ENCODE peak calls at places on chromosomes 12 and 14, in five cellular contexts. Q is left ventricle myocardium inferior, W is tibial artery, D is uterus, A is ascending aorta. P is an unnamed sample. For H3K9me3, the result is how much of the 10 kb centered on the place peaks cover.

GRCh38 chr14:78519863-78520262 is 349.7 kb downstream of the NRXN3 start:
- DNase-seq in Q (no peak), W (no peak), D (no peak), A (no peak), P (no peak)

GRCh38 chr12:110335481-110336045 is 54.5 kb downstream of the ATP2A2 start:
- DNase-seq in Q (no peak), W (no peak), D (no peak), A (peak), P (no peak)

GRCh38 chr12:39081910-39082309 is 176.5 kb upstream of the CPNE8 start:
- DNase-seq in Q (no peak), W (no peak), D (no peak), A (no peak), P (no peak)

GRCh38 chr12:75437564-75437963 is 43.0 kb upstream of the GLIPR1 start:
- DNase-seq in Q (no peak), W (no peak), D (no peak), A (no peak), P (no peak)

GRCh38 chr12:43090981-43091380 is 461.0 kb downstream of the ADAMTS20 start:
- DNase-seq in Q (no peak), W (no peak), D (no peak), A (no peak), P (no peak)

GRCh38 chr14:69716483-69717187 is 50.3 kb upstream of the SRSF5 start:
- DNase-seq in Q (peak), W (no peak), D (no peak), A (peak), P (no peak)

GRCh38 chr12:50157259-50157658 is 9.9 kb downstream of the CERS5 start:
- DNase-seq in Q (no peak), W (no peak), D (no peak), A (no peak), P (no peak)

GRCh38 chr12:27253347-27253746 is 9.3 kb downstream of the STK38L start:
- DNase-seq in Q (no peak), W (no peak), D (no peak), A (no peak), P (no peak)

GRCh38 chr12:70722584-70723343 is 85.5 kb upstream of the PTPRB start:
- DNase-seq in Q (no peak), W (no peak), D (peak), A (no peak), P (no peak)

GRCh38 chr12:71046215-71046614 is 111.6 kb downstream of the TSPAN8 start:
- DNase-seq in Q (no peak), W (no peak), D (no peak), A (no peak), P (no peak)

GRCh38 chr14:61238611-61239010 is 42.5 kb downstream of the TMEM30B start:
- DNase-seq in Q (no peak), W (no peak), D (no peak), A (no peak), P (no peak)

GRCh38 chr14:69314327-69314726 is 54.4 kb downstream of the GALNT16 start:
- DNase-seq in Q (no peak), W (peak), D (peak), A (peak), P (no peak)

GRCh38 chr12:64679487-64679983 is 69.2 kb downstream of the RASSF3 start:
- DNase-seq in Q (peak), W (peak), D (peak), A (peak), P (peak)

GRCh38 chr14:98227000-98227726 is 1044.8 kb downstream of the BCL11B start:
- DNase-seq in Q (no peak), W (peak), D (no peak), A (no peak), P (no peak)

GRCh38 chr14:91273885-91274273 is 29.4 kb upstream of the GPR68 start:
- DNase-seq in Q (no peak), W (no peak), D (no peak), A (no peak), P (peak)

GRCh38 chr14:94011795-94012194 is 14.3 kb upstream of the OTUB2 start:
- DNase-seq in Q (no peak), W (no peak), D (no peak), A (no peak), P (no peak)

GRCh38 chr14:105299654-105300541 is 903 bp downstream of the BRF1 start:
- DNase-seq in Q (no peak), W (no peak), D (no peak), A (no peak), P (no peak)

GRCh38 chr12:89710873-89711179 is 2.2 kb upstream of the ATP2B1 start:
- DNase-seq in Q (no peak), W (no peak), D (no peak), A (no peak), P (no peak)

GRCh38 chr12:109888179-109889020 is 8.1 kb upstream of the GLTP start:
- DNase-seq in Q (no peak), W (no peak), D (no peak), A (no peak), P (no peak)

GRCh38 chr12:13343380-13343779 is 146.9 kb downstream of the EMP1 start:
- DNase-seq in Q (no peak), W (no peak), D (no peak), A (no peak), P (no peak)

GRCh38 chr14:25411933-25412757 is 362.2 kb upstream of the STXBP6 start:
- DNase-seq in Q (no peak), W (no peak), D (no peak), A (no peak), P (no peak)

GRCh38 chr14:51518681-51519080 is 133.0 kb upstream of the FRMD6 start:
- DNase-seq in Q (no peak), W (no peak), D (no peak), A (no peak), P (no peak)

GRCh38 chr12:31773223-31773750 is 44.5 kb upstream of the AMN1 start:
- DNase-seq in Q (no peak), W (no peak), D (peak), A (no peak), P (no peak)

GRCh38 chr12:87782838-87783237 is 246.4 kb downstream of the C12orf50 start:
- DNase-seq in Q (no peak), W (no peak), D (no peak), A (no peak), P (no peak)

DNA sequence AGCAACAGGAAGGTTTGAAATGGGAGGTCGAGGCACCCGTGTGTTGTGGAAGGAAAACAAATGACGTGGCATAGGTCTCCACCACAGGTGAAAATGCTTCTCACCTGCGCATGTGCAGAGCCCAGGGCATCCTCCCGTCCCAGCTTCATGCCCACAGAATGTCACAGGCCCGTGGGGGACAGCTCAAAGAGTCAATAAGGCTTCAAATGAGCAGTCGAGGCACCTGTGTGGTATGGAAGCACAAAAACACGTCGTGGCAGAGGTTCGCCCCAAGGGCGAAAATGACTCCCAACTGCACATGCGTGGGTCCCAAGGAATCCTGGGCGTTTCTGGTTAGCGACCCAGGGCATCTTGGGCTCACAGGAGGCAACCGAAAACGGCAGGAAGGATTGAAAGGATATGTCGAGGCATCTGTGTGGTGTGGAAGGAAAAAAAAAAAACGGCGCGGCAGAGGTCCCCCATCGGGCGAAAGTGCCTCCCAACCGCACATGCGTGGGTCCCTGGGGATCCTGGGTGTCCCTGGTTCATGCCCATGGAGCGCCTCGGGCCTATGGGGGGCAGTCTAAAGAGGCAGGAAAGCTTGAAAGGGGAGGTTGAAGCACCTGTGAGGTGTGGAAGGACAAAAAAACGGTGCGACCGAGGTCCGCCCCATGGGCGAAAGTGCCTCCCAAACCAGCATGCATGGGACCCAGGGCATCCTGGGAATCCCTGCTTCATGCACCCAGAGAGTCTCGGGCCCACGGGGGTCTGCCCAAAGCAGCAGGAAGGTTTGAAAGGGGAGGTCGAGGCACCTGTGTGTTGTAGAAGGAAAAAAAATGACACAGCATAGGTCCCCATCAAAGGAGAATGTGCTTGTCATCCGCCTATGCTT is 578.5 kb downstream of the ALG10 start:
- DNase-seq in Q (no peak), W (peak), D (peak), A (no peak), P (no peak)
- H3K9me3 ChIP-seq in Q (half or more), W (under half), D (under half), A (under half), P (under half)

DNA sequence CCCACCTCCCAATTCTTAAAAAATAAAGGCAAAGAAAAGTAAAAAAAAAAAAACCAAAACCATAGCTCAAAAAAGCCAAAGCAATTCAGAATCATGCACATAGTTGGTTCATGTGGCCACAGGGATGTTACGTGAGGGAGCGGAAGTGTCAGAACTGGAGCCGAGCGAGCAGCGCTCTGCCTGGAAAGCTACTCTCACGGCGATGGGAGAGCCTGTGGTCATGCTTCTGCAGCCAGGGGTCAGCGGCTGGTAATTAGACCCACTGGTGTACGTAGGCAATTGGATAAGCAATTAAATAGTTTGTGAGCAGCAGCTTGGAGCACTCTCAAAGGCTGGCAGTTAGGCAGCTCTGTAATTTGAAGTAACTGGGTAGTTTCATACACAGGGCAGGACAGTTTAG is 58.1 kb downstream of the TRHDE start:
- DNase-seq in Q (no peak), W (no peak), D (no peak), A (no peak), P (peak)
- H3K9me3 ChIP-seq in Q (under half), W (under half), D (under half), A (under half), P (under half)

DNA sequence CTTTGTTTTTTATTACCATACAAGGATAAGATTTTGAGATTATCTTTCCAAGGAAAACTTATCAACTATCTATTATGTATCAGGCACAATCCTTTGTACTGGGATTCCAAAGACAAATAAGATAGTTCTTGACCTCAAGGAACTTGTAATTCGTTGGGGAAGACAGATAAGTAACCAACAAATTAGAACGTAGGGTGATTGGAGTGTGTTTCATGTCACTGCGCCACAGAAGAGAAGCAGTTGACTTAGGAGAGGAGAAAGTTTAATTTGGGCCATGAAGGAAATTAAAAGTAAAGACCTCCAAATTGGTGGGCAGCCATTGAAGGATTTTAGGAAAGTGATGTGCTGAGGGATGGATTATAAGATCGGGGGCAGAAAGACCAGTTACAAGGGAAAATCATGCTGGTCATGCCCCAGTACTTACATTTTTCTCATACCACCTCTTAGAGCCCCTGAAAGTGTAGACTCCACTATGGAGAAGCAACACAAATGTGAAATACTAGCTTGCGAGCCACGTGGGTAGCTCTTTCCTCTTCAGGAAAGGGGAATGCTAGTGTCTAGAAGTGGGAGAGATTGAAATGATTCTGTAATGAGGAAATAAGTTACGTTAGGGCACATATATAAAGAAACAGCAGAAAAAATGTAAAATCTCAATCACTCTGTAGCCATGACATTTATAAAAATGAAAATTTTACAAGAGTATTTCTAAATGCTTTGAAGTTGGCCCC is 148.7 kb downstream of the ETV6 start:
- DNase-seq in Q (no peak), W (no peak), D (no peak), A (no peak), P (no peak)
- H3K9me3 ChIP-seq in Q (under half), W (under half), D (under half), A (under half), P (under half)

DNA sequence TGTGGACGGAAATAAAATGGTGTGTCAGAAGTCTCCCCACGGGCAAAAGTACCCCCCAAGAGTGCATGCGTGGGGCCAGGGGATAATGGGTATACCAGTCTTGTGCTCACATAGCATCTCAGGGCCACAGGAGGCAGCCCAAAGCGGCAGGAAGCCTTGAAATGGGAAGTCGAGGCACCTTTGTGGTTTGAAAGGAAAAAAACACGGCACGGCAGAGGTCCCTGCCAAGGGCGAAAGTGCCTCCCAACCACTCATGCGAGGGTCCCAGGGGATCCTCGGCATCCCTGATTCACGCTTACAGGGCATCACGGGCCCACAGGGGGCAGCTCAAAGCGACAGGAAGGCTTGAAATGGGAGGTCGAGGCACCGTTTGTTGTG is 583.2 kb downstream of the ALG10 start:
- DNase-seq in Q (no peak), W (peak), D (no peak), A (peak), P (no peak)
- H3K9me3 ChIP-seq in Q (half or more), W (under half), D (under half), A (under half), P (under half)

DNA sequence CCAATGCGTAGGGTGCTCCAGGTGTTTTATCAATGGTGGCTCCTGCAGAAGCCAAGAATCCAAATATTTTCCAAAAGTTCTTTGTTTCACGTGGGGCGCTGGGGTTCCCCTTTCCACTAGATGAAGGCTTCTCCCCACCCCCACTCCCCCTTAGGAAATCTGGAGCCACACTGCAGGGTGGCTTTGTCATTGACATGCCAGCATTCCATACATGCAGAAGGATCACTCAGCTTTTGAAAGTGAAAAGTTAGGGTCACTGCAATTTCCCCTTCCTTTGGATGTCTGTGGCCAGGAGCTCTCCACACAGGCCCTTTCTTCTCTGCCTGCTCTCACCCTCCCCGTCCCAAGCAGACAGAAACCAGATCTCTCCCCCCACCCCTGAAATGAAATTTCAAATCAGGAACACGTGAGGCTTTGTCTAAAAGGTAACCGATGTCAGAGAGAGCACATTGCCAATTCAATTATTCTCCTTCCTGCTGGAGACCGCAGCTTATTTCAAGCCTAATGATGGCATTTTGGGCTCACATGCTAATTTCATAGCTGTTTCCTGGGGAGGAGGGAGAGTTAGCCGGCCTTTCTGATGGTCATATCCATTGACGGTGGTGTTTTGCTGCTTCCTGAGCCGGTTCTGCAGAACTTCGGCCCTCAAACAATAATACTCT is 153.9 kb upstream of the RFLNA start:
- DNase-seq in Q (no peak), W (no peak), D (no peak), A (no peak), P (no peak)
- H3K9me3 ChIP-seq in Q (under half), W (under half), D (under half), A (under half), P (under half)

GRCh38 chr14:68106917-68107316 is 287.3 kb downstream of the RAD51B start:
- DNase-seq in Q (no peak), W (no peak), D (no peak), A (no peak), P (no peak)

GRCh38 chr14:68104518-68104917 is 284.9 kb downstream of the RAD51B start:
- DNase-seq in Q (no peak), W (no peak), D (no peak), A (no peak), P (no peak)

GRCh38 chr14:68106456-68106855 is 286.9 kb downstream of the RAD51B start:
- DNase-seq in Q (no peak), W (no peak), D (no peak), A (no peak), P (no peak)

GRCh38 chr14:68099348-68100045 is 279.9 kb downstream of the RAD51B start:
- DNase-seq in Q (no peak), W (no peak), D (peak), A (no peak), P (no peak)

GRCh38 chr14:68103841-68104240 is 284.3 kb downstream of the RAD51B start:
- DNase-seq in Q (no peak), W (no peak), D (no peak), A (no peak), P (no peak)
- H3K9me3 ChIP-seq in Q (under half), W (under half), D (under half), A (under half), P (under half)

DNA sequence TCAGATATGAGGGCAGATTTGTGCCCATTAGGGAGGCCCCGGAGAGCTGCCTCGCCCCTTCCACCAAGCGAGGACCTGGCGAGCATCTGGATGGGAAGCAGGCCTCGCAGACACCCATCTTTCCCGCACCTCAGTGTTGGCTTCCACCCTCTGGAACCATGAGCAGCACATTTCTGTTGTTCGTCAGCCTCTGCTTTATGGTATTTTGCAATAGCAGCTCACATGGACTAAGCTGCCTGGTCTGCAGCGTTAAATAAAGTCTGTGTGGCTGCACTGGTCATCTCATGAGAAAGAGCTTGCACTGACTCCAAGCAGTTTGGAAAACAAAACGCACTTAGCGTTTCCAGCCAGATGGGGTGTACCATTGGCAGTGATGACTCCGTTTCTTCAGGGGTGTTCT is 75.8 kb downstream of the GLT1D1 start:
- DNase-seq in Q (no peak), W (no peak), D (no peak), A (no peak), P (no peak)
- H3K9me3 ChIP-seq in Q (under half), W (under half), D (under half), A (under half), P (under half)

GRCh38 chr14:85529803-85530574 is at the start of gene FLRT2:
- DNase-seq in Q (peak), W (peak), D (peak), A (peak), P (peak)
- H3K9me3 ChIP-seq in Q (under half), W (under half), D (under half), A (under half), P (under half)

GRCh38 chr14:106842687-106843086 is 1316.3 kb downstream of the TMEM121 start:
- DNase-seq in Q (no peak), W (no peak), D (no peak), A (no peak), P (no peak)
- H3K9me3 ChIP-seq in Q (under half), W (under half), D (under half), A (under half), P (under half)